ENCODE peak calls at places on chromosomes 5 and 9, in nine cellular contexts. A is sigmoid colon, C is fibroblast of lung, I is upper lobe of right lung, P is SJSA1, W is small intestine, E is Peyer's patch, T is spleen, N is left lung. J is an unnamed sample.
A peak's percentile ranks its signal among the peaks of the same experiment; 100 is the strongest.

GRCh38 chr5:173707392-173707791 is 90.9 kb upstream of the BOD1 start:
- DNase-seq in C (peak; percentile 64), E (peak; percentile 62), I (peak; percentile 43), P (no peak), A (no peak), N (no peak), T (no peak), W (no peak), J (no peak)

GRCh38 chr5:59763545-59763944 is 130.0 kb downstream of the PDE4D start:
- DNase-seq in W (no peak), I (no peak), C (peak; percentile 37), A (no peak), T (no peak), P (no peak), E (no peak), N (no peak), J (no peak)

GRCh38 chr9:121299467-121300282 is 31.7 kb downstream of the GSN start:
- DNase-seq in E (peak; percentile 29), A (peak; percentile 93), T (peak; percentile 87), I (peak; percentile 80), C (no peak), W (peak; percentile 56), P (no peak), N (peak; percentile 90), J (peak; percentile 73)

GRCh38 chr9:133359420-133360175 is 3.2 kb downstream of the SURF2 start:
- DNase-seq in P (no peak), E (no peak), A (no peak), W (peak; percentile 37), T (no peak), C (no peak), I (no peak), N (peak; percentile 65), J (peak; percentile 44)

GRCh38 chr9:98365227-98365669 is 109.8 kb upstream of the TBC1D2 start:
- DNase-seq in N (no peak), T (no peak), I (no peak), W (peak; percentile 8), A (no peak), P (no peak), C (peak; percentile 15), E (no peak), J (no peak)

GRCh38 chr5:21665525-21665924 is 1187.6 kb downstream of the CDH12 start:
- DNase-seq in N (no peak), T (no peak), W (no peak), I (no peak), A (no peak), P (no peak), E (no peak), C (no peak), J (no peak)

GRCh38 chr9:105065119-105066088 is 137.4 kb upstream of the ABCA1 start:
- DNase-seq in W (peak; percentile 90), I (no peak), E (no peak), T (no peak), N (no peak), P (no peak), A (no peak), C (no peak), J (no peak)

GRCh38 chr9:91724068-91724440 is 226.0 kb downstream of the ROR2 start:
- DNase-seq in A (no peak), C (no peak), E (peak; percentile 6), T (no peak), I (no peak), P (no peak), W (no peak), N (no peak), J (no peak)

GRCh38 chr9:95129651-95130291 is 187.7 kb downstream of the FANCC start:
- DNase-seq in T (no peak), A (peak; percentile 32), I (no peak), N (no peak), C (no peak), W (peak; percentile 28), E (peak; percentile 5), P (no peak), J (no peak)

GRCh38 chr5:149442563-149443182 is 63.6 kb upstream of the IL17B start:
- DNase-seq in P (peak; percentile 88), C (peak; percentile 52), N (peak; percentile 94), A (peak; percentile 90), T (peak; percentile 92), I (peak; percentile 91), E (peak; percentile 47), W (peak; percentile 76), J (peak; percentile 86)

GRCh38 chr5:127830157-127830556 is 127.0 kb downstream of the CCDC192 start:
- DNase-seq in N (no peak), E (no peak), T (no peak), I (no peak), A (no peak), P (no peak), C (peak; percentile 66), W (no peak), J (no peak)

GRCh38 chr9:136762915-136763648 is 1.2 kb downstream of the LCN15 start:
- DNase-seq in T (no peak), I (peak; percentile 79), W (peak; percentile 20), P (peak; percentile 58), A (peak; percentile 60), E (peak; percentile 48), N (peak; percentile 84), C (peak; percentile 13), J (peak; percentile 69)

GRCh38 chr5:33118761-33119415 is 321.9 kb upstream of the TARS1 start:
- DNase-seq in E (no peak), N (no peak), W (no peak), T (no peak), C (peak; percentile 74), I (no peak), P (peak; percentile 40), A (no peak), J (no peak)

GRCh38 chr5:133222979-133223378 is 171.2 kb downstream of the HSPA4 start:
- DNase-seq in I (no peak), T (no peak), E (no peak), A (peak; percentile 17), N (no peak), C (no peak), P (no peak), W (no peak), J (no peak)

GRCh38 chr5:107982703-107983425 is 312.1 kb upstream of the EFNA5 start:
- DNase-seq in A (no peak), W (no peak), E (no peak), C (no peak), I (no peak), T (no peak), P (no peak), N (no peak), J (no peak)

GRCh38 chr9:98606730-98607129 is 102.0 kb downstream of the GABBR2 start:
- DNase-seq in A (no peak), N (no peak), T (peak; percentile 44), E (no peak), P (no peak), W (no peak), I (no peak), C (peak; percentile 80), J (no peak)

GRCh38 chr9:86713456-86713855 is 233.8 kb downstream of the GAS1 start:
- DNase-seq in W (no peak), T (no peak), A (no peak), E (no peak), C (peak; percentile 90), I (no peak), N (no peak), P (no peak), J (no peak)

GRCh38 chr9:135134253-135135028 is 47.0 kb downstream of the OLFM1 start:
- DNase-seq in E (no peak), A (no peak), I (no peak), C (no peak), P (peak; percentile 73), T (no peak), N (peak; percentile 55), W (no peak), J (no peak)

GRCh38 chr5:3456121-3456681 is 139.4 kb upstream of the IRX1 start:
- DNase-seq in E (no peak), N (peak; percentile 50), P (no peak), T (no peak), C (no peak), I (no peak), A (no peak), W (no peak), J (no peak)

GRCh38 chr5:3451961-3452360 is 143.7 kb upstream of the IRX1 start:
- DNase-seq in E (no peak), P (no peak), C (no peak), T (no peak), N (no peak), I (no peak), W (no peak), A (no peak), J (no peak)

GRCh38 chr5:3449481-3449880 is 146.2 kb upstream of the IRX1 start:
- DNase-seq in N (no peak), I (no peak), W (no peak), A (no peak), T (no peak), E (no peak), P (no peak), C (no peak), J (no peak)

GRCh38 chr5:3452622-3453021 is 143.0 kb upstream of the IRX1 start:
- DNase-seq in I (no peak), T (no peak), E (no peak), P (no peak), C (no peak), W (no peak), A (no peak), N (no peak), J (no peak)
- H3K9me3 ChIP-seq in I (no peaks in the 10 kb centered on the region), T (peaks cover 16% of the 10 kb centered on the region), E (no peaks in the 10 kb centered on the region), P (peaks cover 45% of the 10 kb centered on the region), C (no peaks in the 10 kb centered on the region), W (no peaks in the 10 kb centered on the region), A (no peaks in the 10 kb centered on the region), N (peaks cover 6% of the 10 kb centered on the region), J (no peaks in the 10 kb centered on the region)

DNA sequence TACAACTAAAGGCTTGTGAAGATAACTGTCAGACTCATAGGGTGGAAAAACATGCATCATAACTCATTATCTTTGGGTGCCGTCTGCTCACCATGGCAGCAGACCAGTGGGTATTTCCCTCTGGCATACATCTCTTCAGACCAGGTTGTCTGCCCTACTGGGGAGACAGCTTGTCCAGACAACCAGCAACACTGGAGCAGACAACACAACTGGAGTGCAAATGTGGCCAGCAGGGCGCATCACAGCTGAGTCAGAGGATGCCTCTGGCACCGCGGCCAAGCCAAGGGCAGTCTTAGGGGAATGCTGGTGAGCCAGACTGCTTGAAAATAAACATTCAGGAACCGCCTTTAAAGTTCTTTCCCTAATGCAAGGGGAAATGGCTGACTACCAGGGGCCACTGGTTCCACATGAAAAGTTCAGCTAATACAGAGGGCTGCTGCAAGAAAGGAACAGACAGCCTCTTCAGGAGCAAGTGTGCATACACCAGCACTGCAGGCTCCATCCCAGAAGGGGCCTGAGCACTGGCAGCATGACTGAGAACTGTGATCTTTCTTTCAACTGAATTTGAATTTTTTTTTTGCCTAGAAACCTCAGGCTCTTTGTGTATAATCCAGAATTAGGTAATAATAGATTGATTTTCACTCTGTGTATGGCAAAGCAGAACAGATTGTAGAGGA is 77.3 kb downstream of the MAMDC2 start:
- DNase-seq in E (no peak), T (no peak), I (no peak), P (peak; percentile 86), W (no peak), C (peak; percentile 99), N (peak; percentile 75), A (peak; percentile 89), J (no peak)
- H3K4me1 ChIP-seq in E (no peaks in the 10 kb centered on the region), T (no peaks in the 10 kb centered on the region), I (no peaks in the 10 kb centered on the region), P (peaks cover 14% of the 10 kb centered on the region), W (no peaks in the 10 kb centered on the region), C (peaks cover 17% of the 10 kb centered on the region), N (no peaks in the 10 kb centered on the region), A (peaks cover 16% of the 10 kb centered on the region), J (no peaks in the 10 kb centered on the region)

GRCh38 chr5:2960309-2960708 is 208.8 kb upstream of the IRX2 start:
- DNase-seq in N (no peak), C (no peak), P (no peak), W (no peak), I (no peak), T (no peak), A (no peak), E (no peak), J (no peak)
- H3K9me3 ChIP-seq in N (peaks cover 37% of the 10 kb centered on the region), C (no peaks in the 10 kb centered on the region), P (peaks cover 23% of the 10 kb centered on the region), W (no peaks in the 10 kb centered on the region), I (peaks cover 4% of the 10 kb centered on the region), T (peaks cover 52% of the 10 kb centered on the region), A (no peaks in the 10 kb centered on the region), E (no peaks in the 10 kb centered on the region), J (no peaks in the 10 kb centered on the region)

GRCh38 chr5:56330167-56330566 is 97.0 kb upstream of the ANKRD55 start:
- DNase-seq in A (no peak), P (no peak), W (no peak), N (no peak), E (no peak), C (no peak), I (no peak), T (no peak), J (no peak)
- H3K4me1 ChIP-seq in A (no peaks in the 10 kb centered on the region), P (peaks cover 34% of the 10 kb centered on the region), W (no peaks in the 10 kb centered on the region), N (no peaks in the 10 kb centered on the region), E (no peaks in the 10 kb centered on the region), C (no peaks in the 10 kb centered on the region), I (no peaks in the 10 kb centered on the region), T (peaks cover 22% of the 10 kb centered on the region), J (peaks cover 8% of the 10 kb centered on the region)

J was measured in lower lobe of right lung.